ENCODE peak calls at places on chromosomes 6 and 20, in four cellular contexts. K is pancreas, Y is heart left ventricle, B is testis. M is an unnamed sample.

GRCh38 chr6:34829137-34829536 is 37.3 kb downstream of the BLTP3A start:
- DNase-seq in Y (no peak), B (no peak), K (no peak), M (no peak)

GRCh38 chr6:166005401-166005845 is 162.2 kb downstream of the TBXT start:
- DNase-seq in B (peak; percentile 60), Y (peak; percentile 74), K (peak; percentile 53), M (no peak)

GRCh38 chr6:1393641-1394283 is 4.4 kb downstream of the FOXF2 start:
- DNase-seq in B (no peak), Y (no peak), K (no peak), M (no peak)

GRCh38 chr6:170113141-170113540 is 177.7 kb downstream of the DLL1 start:
- DNase-seq in Y (no peak), K (no peak), B (peak; percentile 3), M (no peak)

GRCh38 chr6:14228571-14228970 is 111.0 kb downstream of the CD83 start:
- DNase-seq in B (no peak), Y (no peak), K (no peak), M (no peak)

GRCh38 chr20:5714261-5715041 is 35.8 kb upstream of the SHLD1 start:
- DNase-seq in Y (peak; percentile 27), K (no peak), B (no peak), M (peak; percentile 29)

GRCh38 chr6:73180076-73180717 is 45.1 kb downstream of the KHDC1L start:
- DNase-seq in K (no peak), Y (no peak), B (no peak), M (no peak)

GRCh38 chr20:5489596-5489995 is 172.8 kb upstream of the PROKR2 start:
- DNase-seq in B (no peak), K (no peak), Y (no peak), M (no peak)

GRCh38 chr20:4637081-4637797 is 84.5 kb upstream of the PRND start:
- DNase-seq in B (no peak), K (no peak), Y (no peak), M (no peak)

GRCh38 chr20:21503345-21503744 is 10.5 kb downstream of the NKX2-2 start:
- DNase-seq in Y (no peak), K (no peak), B (no peak), M (no peak)

GRCh38 chr6:36129889-36130671 is at the start of gene MAPK13:
- DNase-seq in Y (no peak), K (peak; percentile 63), B (no peak), M (peak; percentile 55)

GRCh38 chr6:116251568-116252384 is 2.1 kb downstream of the TSPYL4 start:
- DNase-seq in B (no peak), K (no peak), Y (no peak), M (no peak)

GRCh38 chr6:141641406-141641805 is 491.3 kb upstream of the GJE1 start:
- DNase-seq in Y (no peak), K (no peak), B (no peak), M (no peak)

GRCh38 chr6:166005846-166006592 is 161.6 kb downstream of the TBXT start:
- DNase-seq in B (peak; percentile 68), Y (peak; percentile 76), K (peak; percentile 74), M (no peak)

GRCh38 chr20:7696311-7696710 is 243.9 kb downstream of the HAO1 start:
- DNase-seq in B (no peak), K (no peak), Y (no peak), M (no peak)

GRCh38 chr6:135537782-135538301 is 40.3 kb upstream of the AHI1 start:
- DNase-seq in K (no peak), B (no peak), Y (no peak), M (no peak)

GRCh38 chr20:21577551-21577950 is 63.7 kb upstream of the NKX2-2 start:
- DNase-seq in B (no peak), K (no peak), Y (no peak), M (no peak)

GRCh38 chr6:87279051-87279595 is 43.3 kb upstream of the SMIM8 start:
- DNase-seq in Y (no peak), B (no peak), K (no peak), M (no peak)

GRCh38 chr20:23826541-23827018 is at the start of gene CST2:
- DNase-seq in Y (no peak), K (no peak), B (no peak), M (no peak)

GRCh38 chr6:159089909-159090308 is 45.1 kb upstream of the TAGAP start:
- DNase-seq in Y (no peak), K (no peak), B (no peak), M (no peak)

GRCh38 chr6:157107915-157108651 is 215.2 kb downstream of the TMEM242 start:
- DNase-seq in B (no peak), K (no peak), Y (no peak), M (no peak)

GRCh38 chr20:53935353-53936084 is 134.9 kb downstream of the BCAS1 start:
- DNase-seq in K (no peak), B (no peak), Y (no peak), M (no peak)

GRCh38 chr6:4624726-4625125 is 151.5 kb upstream of the CDYL start:
- DNase-seq in K (no peak), B (no peak), Y (no peak), M (no peak)

GRCh38 chr6:43074847-43075741 is 1.0 kb upstream of the PTK7 start:
- DNase-seq in K (no peak), Y (no peak), B (peak; percentile 26), M (no peak)

GRCh38 chr20:50336631-50337030 is 146.0 kb downstream of the CEBPB start:
- DNase-seq in Y (no peak), B (no peak), K (no peak), M (no peak)

GRCh38 chr20:50339196-50339901 is 148.7 kb downstream of the CEBPB start:
- DNase-seq in Y (no peak), K (no peak), B (no peak), M (peak; percentile 36)

GRCh38 chr20:50337521-50338466 is 147.2 kb downstream of the CEBPB start:
- DNase-seq in K (no peak), Y (no peak), B (no peak), M (no peak)

GRCh38 chr20:50340586-50340985 is 150.0 kb downstream of the CEBPB start:
- DNase-seq in K (no peak), B (no peak), Y (no peak), M (no peak)

GRCh38 chr20:50338479-50339195 is 148.0 kb downstream of the CEBPB start:
- DNase-seq in K (no peak), Y (no peak), B (no peak), M (peak; percentile 83)
- TF ChIP-seq CTCF in K (no peak), Y (no peak), B (no peak), M (peak; percentile 6)

GRCh38 chr6:24858154-24858801 is 59.6 kb upstream of the ARMH2 start:
- DNase-seq in B (no peak), Y (no peak), K (no peak), M (peak; percentile 61)

GRCh38 chr6:24861934-24862333 is 63.2 kb upstream of the ARMH2 start:
- DNase-seq in Y (no peak), B (no peak), K (no peak), M (peak; percentile 43)

GRCh38 chr6:24856954-24857670 is 58.4 kb upstream of the ARMH2 start:
- DNase-seq in Y (no peak), B (no peak), K (no peak), M (no peak)

GRCh38 chr6:24859132-24859531 is 60.4 kb upstream of the ARMH2 start:
- DNase-seq in K (no peak), B (no peak), Y (no peak), M (no peak)

DNA sequence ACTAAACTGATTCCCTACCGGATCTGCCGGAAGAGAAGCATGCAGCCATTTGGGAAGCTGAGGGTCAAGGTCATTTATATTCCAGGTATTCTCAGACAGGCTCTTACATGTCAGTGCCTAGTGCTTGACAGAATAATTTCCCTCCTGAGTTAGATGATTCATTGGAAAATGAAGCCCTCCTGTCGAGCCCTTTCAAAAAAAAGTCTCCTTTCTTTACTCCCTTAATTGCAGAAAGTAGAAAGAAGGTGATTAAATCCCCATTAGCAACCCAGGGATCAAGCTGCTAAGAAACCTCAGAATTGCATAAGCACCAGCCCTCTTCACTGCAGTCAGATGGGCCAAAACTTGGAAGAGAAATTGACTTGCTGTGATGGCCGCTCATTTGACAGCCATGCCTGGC is 60.9 kb upstream of the ARMH2 start:
- DNase-seq in B (no peak), Y (no peak), K (no peak), M (no peak)
- H3K36me3 ChIP-seq in B (no peaks in the 10 kb centered on the region), Y (peaks cover 51% of the 10 kb centered on the region), K (no peaks in the 10 kb centered on the region), M (peaks cover 4% of the 10 kb centered on the region)

DNA sequence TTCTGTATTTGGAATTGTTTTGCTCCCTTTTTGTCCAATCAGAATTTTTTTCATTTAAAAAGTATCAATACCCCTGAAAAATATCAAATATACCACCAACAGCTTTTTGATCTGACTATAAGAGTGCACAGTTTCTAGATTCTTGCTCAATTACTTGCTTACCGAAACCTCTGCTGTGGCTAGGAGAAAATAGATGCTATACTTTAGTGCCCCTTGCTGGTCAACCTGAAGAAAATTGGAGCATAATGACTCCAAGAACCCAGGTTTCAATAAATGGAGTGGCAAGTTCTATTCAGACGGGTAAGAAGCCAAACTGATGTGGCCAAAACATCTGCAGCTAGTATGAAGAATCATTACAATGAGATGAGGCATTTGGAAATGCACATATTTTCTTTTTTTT is 91.4 kb upstream of the SASH1 start:
- DNase-seq in Y (no peak), K (no peak), B (no peak), M (no peak)
- TF ChIP-seq CTCF in Y (peak; percentile 62), K (no peak), B (peak; percentile 40), M (peak; percentile 14)

GRCh38 chr6:78947962-78948361 is 80.6 kb downstream of the IRAK1BP1 start:
- DNase-seq in Y (no peak), K (no peak), B (no peak), M (no peak)
- H3K36me3 ChIP-seq in Y (peaks cover 100% of the 10 kb centered on the region), K (peaks cover 89% of the 10 kb centered on the region), B (no peaks in the 10 kb centered on the region), M (peaks cover 6% of the 10 kb centered on the region)

DNA sequence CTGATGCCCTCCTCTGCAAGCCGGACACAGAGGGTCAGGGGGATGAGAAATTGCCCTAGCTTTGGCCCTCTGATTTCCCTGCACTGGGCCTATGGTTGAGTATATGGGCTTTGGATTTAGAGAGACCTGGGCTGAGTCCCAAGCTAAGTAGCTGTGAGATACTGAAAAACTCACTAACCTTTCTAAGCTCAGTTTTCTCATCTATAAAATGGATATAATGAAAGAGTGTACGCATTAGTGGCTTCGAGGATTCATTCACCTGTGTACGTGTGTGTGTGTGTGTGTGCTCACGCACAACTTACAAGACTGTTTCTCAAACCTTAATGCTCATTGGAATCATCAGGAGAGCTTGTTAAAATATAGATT is 12.7 kb upstream of the RBPJL start:
- DNase-seq in K (no peak), Y (no peak), B (no peak), M (no peak)
- TF ChIP-seq CTCF in K (no peak), Y (no peak), B (no peak), M (no peak)

DNA sequence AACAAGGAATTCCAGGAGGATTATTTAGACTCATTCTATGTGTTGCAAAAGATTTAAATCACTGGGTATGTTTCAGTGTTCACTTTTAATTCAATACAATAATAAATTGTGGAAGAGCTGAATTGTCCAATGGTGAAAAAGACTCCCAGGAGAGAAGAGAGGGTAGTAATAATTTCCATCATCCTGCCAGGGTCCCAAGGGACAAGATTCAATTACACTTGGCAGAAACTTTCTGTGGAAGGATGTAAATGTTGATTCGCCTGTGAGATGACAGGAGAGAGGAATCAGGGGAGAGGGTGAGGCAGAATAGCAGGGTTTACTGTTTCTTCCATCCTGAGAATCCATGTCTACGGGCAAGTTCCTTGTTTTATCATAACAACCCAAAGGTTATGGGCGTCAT is 342.7 kb downstream of the ESR1 start:
- DNase-seq in K (no peak), Y (no peak), B (no peak), M (no peak)
- H3K36me3 ChIP-seq in K (peaks cover 75% of the 10 kb centered on the region), Y (peaks cover 98% of the 10 kb centered on the region), B (no peaks in the 10 kb centered on the region), M (peaks cover 1% of the 10 kb centered on the region)

GRCh38 chr6:63802606-63803206 is 167.1 kb downstream of the PHF3 start:
- DNase-seq in K (no peak), B (no peak), Y (no peak), M (no peak)
- TF ChIP-seq CTCF in K (no peak), B (peak; percentile 40), Y (peak; percentile 51), M (peak; percentile 52)

M was measured in GM06990.